ENCODE peak calls at places on chromosomes 12 and 14, in nine cellular contexts. One of them, this sample, is unnamed.

GRCh38 chr12:19058235-19059021 is 71.1 kb upstream of the PLEKHA5 start:
- DNase-seq in progenitor cell of endocrine pancreas: no peak
- DNase-seq in kidney: no peak
- DNase-seq in HAP-1: no peak
- DNase-seq in AG10803: peak; percentile 16
- DNase-seq in neural crest cell: no peak
- DNase-seq in stimulated activated effector memory CD8-positive, alpha-beta T cell treated with anti-CD3 and anti-CD28 coated beads, Interleukin-12 subunit alpha, Interleukin-12 subunit beta, amount 100 ng/mL, for 72 hours: no peak
- DNase-seq in memory B cell: no peak
- DNase-seq in mesenchymal stem cell: no peak
- DNase-seq in this sample: no peak

GRCh38 chr12:45130881-45131281 is 80.0 kb upstream of the DBX2 start:
- DNase-seq in progenitor cell of endocrine pancreas: peak; percentile 42
- DNase-seq in kidney: no peak
- DNase-seq in HAP-1: peak; percentile 55
- DNase-seq in AG10803: peak; percentile 62
- DNase-seq in neural crest cell: peak; percentile 54
- DNase-seq in stimulated activated effector memory CD8-positive, alpha-beta T cell treated with anti-CD3 and anti-CD28 coated beads, Interleukin-12 subunit alpha, Interleukin-12 subunit beta, amount 100 ng/mL, for 72 hours: no peak
- DNase-seq in memory B cell: peak; percentile 7
- DNase-seq in mesenchymal stem cell: peak; percentile 51
- DNase-seq in this sample: no peak

GRCh38 chr14:73209943-73210342 is 27.4 kb upstream of the PAPLN start:
- DNase-seq in progenitor cell of endocrine pancreas: no peak
- DNase-seq in kidney: no peak
- DNase-seq in HAP-1: no peak
- DNase-seq in AG10803: no peak
- DNase-seq in neural crest cell: no peak
- DNase-seq in stimulated activated effector memory CD8-positive, alpha-beta T cell treated with anti-CD3 and anti-CD28 coated beads, Interleukin-12 subunit alpha, Interleukin-12 subunit beta, amount 100 ng/mL, for 72 hours: no peak
- DNase-seq in memory B cell: no peak
- DNase-seq in mesenchymal stem cell: no peak
- DNase-seq in this sample: no peak

GRCh38 chr12:48105321-48105866 is 485 bp downstream of the SENP1 start:
- DNase-seq in progenitor cell of endocrine pancreas: no peak
- DNase-seq in kidney: no peak
- DNase-seq in HAP-1: no peak
- DNase-seq in AG10803: no peak
- DNase-seq in neural crest cell: no peak
- DNase-seq in stimulated activated effector memory CD8-positive, alpha-beta T cell treated with anti-CD3 and anti-CD28 coated beads, Interleukin-12 subunit alpha, Interleukin-12 subunit beta, amount 100 ng/mL, for 72 hours: peak; percentile 39
- DNase-seq in memory B cell: peak; percentile 62
- DNase-seq in mesenchymal stem cell: no peak
- DNase-seq in this sample: no peak

GRCh38 chr14:68976160-68977067 is 2.7 kb downstream of the ACTN1 start:
- DNase-seq in progenitor cell of endocrine pancreas: no peak
- DNase-seq in kidney: peak; percentile 85
- DNase-seq in HAP-1: no peak
- DNase-seq in AG10803: peak; percentile 70
- DNase-seq in neural crest cell: no peak
- DNase-seq in stimulated activated effector memory CD8-positive, alpha-beta T cell treated with anti-CD3 and anti-CD28 coated beads, Interleukin-12 subunit alpha, Interleukin-12 subunit beta, amount 100 ng/mL, for 72 hours: no peak
- DNase-seq in memory B cell: no peak
- DNase-seq in mesenchymal stem cell: no peak
- DNase-seq in this sample: no peak

GRCh38 chr14:68231832-68232642 is 412.5 kb downstream of the RAD51B start:
- DNase-seq in progenitor cell of endocrine pancreas: no peak
- DNase-seq in kidney: no peak
- DNase-seq in HAP-1: no peak
- DNase-seq in AG10803: no peak
- DNase-seq in neural crest cell: no peak
- DNase-seq in stimulated activated effector memory CD8-positive, alpha-beta T cell treated with anti-CD3 and anti-CD28 coated beads, Interleukin-12 subunit alpha, Interleukin-12 subunit beta, amount 100 ng/mL, for 72 hours: no peak
- DNase-seq in memory B cell: no peak
- DNase-seq in mesenchymal stem cell: peak; percentile 61
- DNase-seq in this sample: no peak

GRCh38 chr12:8145754-8146415 is 10.9 kb upstream of the ZNF705A start:
- DNase-seq in progenitor cell of endocrine pancreas: no peak
- DNase-seq in kidney: peak; percentile 94
- DNase-seq in HAP-1: no peak
- DNase-seq in AG10803: peak; percentile 98
- DNase-seq in neural crest cell: no peak
- DNase-seq in stimulated activated effector memory CD8-positive, alpha-beta T cell treated with anti-CD3 and anti-CD28 coated beads, Interleukin-12 subunit alpha, Interleukin-12 subunit beta, amount 100 ng/mL, for 72 hours: no peak
- DNase-seq in memory B cell: no peak
- DNase-seq in mesenchymal stem cell: peak; percentile 34
- DNase-seq in this sample: peak; percentile 23

GRCh38 chr14:76947078-76947837 is 81.2 kb downstream of the IRF2BPL start:
- DNase-seq in progenitor cell of endocrine pancreas: peak; percentile 65
- DNase-seq in kidney: peak; percentile 98
- DNase-seq in HAP-1: peak; percentile 98
- DNase-seq in AG10803: peak; percentile 82
- DNase-seq in neural crest cell: peak; percentile 91
- DNase-seq in stimulated activated effector memory CD8-positive, alpha-beta T cell treated with anti-CD3 and anti-CD28 coated beads, Interleukin-12 subunit alpha, Interleukin-12 subunit beta, amount 100 ng/mL, for 72 hours: peak; percentile 56
- DNase-seq in memory B cell: peak; percentile 74
- DNase-seq in mesenchymal stem cell: peak; percentile 92
- DNase-seq in this sample: peak; percentile 97

GRCh38 chr14:82704218-82704617 is 1170.6 kb upstream of the SEL1L start:
- DNase-seq in progenitor cell of endocrine pancreas: no peak
- DNase-seq in kidney: no peak
- DNase-seq in HAP-1: no peak
- DNase-seq in AG10803: no peak
- DNase-seq in neural crest cell: no peak
- DNase-seq in stimulated activated effector memory CD8-positive, alpha-beta T cell treated with anti-CD3 and anti-CD28 coated beads, Interleukin-12 subunit alpha, Interleukin-12 subunit beta, amount 100 ng/mL, for 72 hours: no peak
- DNase-seq in memory B cell: no peak
- DNase-seq in mesenchymal stem cell: no peak
- DNase-seq in this sample: no peak